ENCODE peak calls at places on chromosome 22, in five cellular contexts. J, O, I, T and U are unnamed samples. For H3K4me1, the result is how much of the 10 kb centered on the place peaks cover.

GRCh38 chr22:38549106-38549884 is 20.7 kb downstream of the DMC1 start:
- DNase-seq in O (no peak), T (no peak), J (peak), I (no peak), U (no peak)

GRCh38 chr22:36317658-36318271 is 64.8 kb downstream of the APOL1 start:
- DNase-seq in T (no peak), I (no peak), J (no peak), O (no peak), U (no peak)

GRCh38 chr22:32637951-32638350 is 163.3 kb downstream of the FBXO7 start:
- DNase-seq in T (no peak), I (no peak), O (no peak), J (no peak), U (no peak)

GRCh38 chr22:21917206-21917958 is 35.3 kb downstream of the PPM1F start:
- DNase-seq in O (peak), J (no peak), T (peak), I (peak), U (no peak)

GRCh38 chr22:43101306-43101705 is 9.2 kb upstream of the BIK start:
- DNase-seq in J (no peak), I (no peak), T (peak), O (no peak), U (no peak)

GRCh38 chr22:32764330-32765116 is 37.0 kb upstream of the TIMP3 start:
- DNase-seq in J (no peak), I (peak), T (peak), O (peak), U (peak)

GRCh38 chr22:37996515-37997246 is 12.3 kb upstream of the SOX10 start:
- DNase-seq in O (no peak), J (no peak), T (no peak), I (no peak), U (no peak)

GRCh38 chr22:44786610-44787009 is 34.2 kb downstream of the ARHGAP8 start:
- DNase-seq in T (no peak), O (no peak), I (no peak), J (no peak), U (no peak)

GRCh38 chr22:38923463-38924196 is 33.8 kb upstream of the APOBEC3A start:
- DNase-seq in J (peak), O (peak), T (peak), I (peak), U (peak)

GRCh38 chr22:36194971-36195370 is 6.6 kb downstream of the APOL4 start:
- DNase-seq in T (peak), O (peak), I (peak), J (peak), U (peak)

GRCh38 chr22:39999144-39999757 is 4.5 kb downstream of the FAM83F start:
- DNase-seq in T (no peak), O (peak), I (peak), J (no peak), U (no peak)
- TF ChIP-seq CTCF in T (no peak), O (no peak), I (peak), J (no peak), U (no peak)

DNA sequence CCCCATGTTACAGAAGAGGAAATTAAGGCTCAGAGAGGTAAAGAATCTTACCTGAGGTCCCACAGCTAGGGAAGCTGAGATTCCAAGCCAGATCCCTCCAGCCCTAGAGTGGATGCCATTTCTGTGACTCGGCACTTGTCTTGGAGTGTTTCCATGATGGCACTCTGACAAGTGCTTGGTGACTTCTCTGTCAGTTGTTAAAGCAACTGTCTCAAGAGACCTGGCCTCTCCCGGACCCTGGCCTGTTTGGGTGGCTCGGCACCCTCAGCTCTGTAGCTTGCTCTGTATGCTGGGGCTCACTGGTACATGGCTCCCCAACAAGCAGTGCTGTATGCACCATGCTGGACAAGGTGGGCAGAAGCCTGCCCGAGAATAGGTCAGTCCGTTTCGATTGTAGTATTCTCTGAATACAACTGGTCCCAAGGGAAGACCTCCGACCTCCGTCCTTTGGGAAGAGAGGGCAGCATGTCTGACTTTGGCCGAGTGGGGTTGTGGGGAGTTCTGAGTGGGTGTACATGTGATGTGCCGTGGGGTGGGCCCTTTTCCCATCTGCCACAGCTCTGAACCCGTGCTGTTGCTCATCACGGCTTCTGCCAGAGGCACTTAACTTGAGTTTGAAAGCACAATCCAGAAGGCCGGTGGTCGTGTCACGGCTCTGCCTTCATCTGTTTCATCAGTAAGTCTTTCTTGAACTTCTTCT is 12.4 kb downstream of the ACO2 start:
- DNase-seq in O (no peak), J (peak), T (peak), I (peak), U (peak)
- H3K4me1 ChIP-seq in O (under half), J (under half), T (under half), I (under half), U (under half)

GRCh38 chr22:25419247-25420113 is 145.0 kb upstream of the GRK3 start:
- DNase-seq in O (no peak), I (no peak), T (peak), J (no peak), U (peak)

GRCh38 chr22:25417792-25418191 is 146.7 kb upstream of the GRK3 start:
- DNase-seq in O (no peak), I (no peak), T (no peak), J (no peak), U (no peak)

GRCh38 chr22:25420925-25421904 is 143.3 kb upstream of the GRK3 start:
- DNase-seq in I (no peak), O (no peak), J (no peak), T (no peak), U (no peak)

DNA sequence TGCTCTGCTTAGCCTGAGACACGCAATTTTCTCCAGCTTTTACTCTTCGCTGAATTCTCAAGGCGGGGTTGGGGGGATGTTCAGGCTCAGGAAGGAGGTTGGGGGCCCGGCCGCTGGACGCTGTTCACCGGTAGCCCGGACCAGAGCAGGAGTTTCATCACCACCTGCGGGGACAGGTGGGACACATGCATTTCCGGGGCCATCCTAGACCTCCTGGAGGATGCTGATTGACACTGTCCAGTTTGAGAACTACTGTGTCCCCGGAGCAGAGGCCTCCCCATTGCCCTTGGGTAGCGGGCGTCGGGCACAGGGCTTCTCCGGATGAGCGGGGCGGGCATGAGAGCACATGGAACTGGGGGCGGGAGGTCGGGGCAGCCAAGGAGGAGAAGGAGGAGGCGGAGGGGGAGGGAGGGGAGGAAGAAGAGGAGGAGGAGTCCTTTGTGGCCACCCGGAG is 144.0 kb upstream of the GRK3 start:
- DNase-seq in I (no peak), T (no peak), J (no peak), O (no peak), U (no peak)
- H3K4me3 ChIP-seq in I (no peak), T (peak), J (no peak), O (no peak), U (no peak)

DNA sequence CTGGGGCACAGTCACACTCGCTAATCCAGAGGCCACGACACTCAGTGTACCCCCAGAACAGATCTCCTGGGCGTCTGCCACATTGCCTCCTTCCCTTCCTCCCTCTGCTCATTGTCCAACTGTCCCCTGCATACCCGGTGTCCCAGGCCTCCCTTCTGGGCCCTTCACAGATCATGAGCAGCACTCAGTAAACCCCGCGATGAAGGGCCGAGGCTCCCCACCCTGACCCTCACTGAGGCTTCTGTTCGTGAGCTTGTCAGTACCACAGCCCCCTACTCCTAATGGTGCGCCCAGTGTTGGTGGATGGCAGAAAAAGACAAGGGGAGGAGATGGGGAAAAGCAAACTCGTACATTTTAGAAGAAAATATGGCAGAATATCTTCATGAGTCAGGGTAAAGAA is 12.6 kb downstream of the RSPH14 start:
- DNase-seq in T (no peak), I (no peak), J (no peak), O (no peak), U (no peak)
- TF ChIP-seq CTCF in T (no peak), I (no peak), J (no peak), O (no peak), U (no peak)

GRCh38 chr22:30321461-30321860 is 5.3 kb downstream of the TBC1D10A start:
- DNase-seq in T (no peak), I (no peak), J (no peak), O (no peak), U (no peak)
- H3K4me1 ChIP-seq in T (under half), I (under half), J (under half), O (half or more), U (under half)

GRCh38 chr22:50676661-50677492 is 4.3 kb downstream of the SHANK3 start:
- DNase-seq in O (no peak), T (no peak), J (no peak), I (no peak), U (no peak)

GRCh38 chr22:50674606-50675552 is 2.3 kb downstream of the SHANK3 start:
- DNase-seq in O (peak), J (peak), T (no peak), I (no peak), U (peak)

GRCh38 chr22:50674127-50674493 is 1.5 kb downstream of the SHANK3 start:
- DNase-seq in J (no peak), T (no peak), I (no peak), O (no peak), U (no peak)

GRCh38 chr22:50676211-50676636 is 3.6 kb downstream of the SHANK3 start:
- DNase-seq in T (no peak), O (no peak), I (no peak), J (no peak), U (no peak)

GRCh38 chr22:50675553-50676199 is 3.1 kb downstream of the SHANK3 start:
- DNase-seq in O (no peak), T (no peak), I (no peak), J (no peak), U (no peak)
- H3K4me3 ChIP-seq in O (no peak), T (peak), I (peak), J (peak), U (peak)

DNA sequence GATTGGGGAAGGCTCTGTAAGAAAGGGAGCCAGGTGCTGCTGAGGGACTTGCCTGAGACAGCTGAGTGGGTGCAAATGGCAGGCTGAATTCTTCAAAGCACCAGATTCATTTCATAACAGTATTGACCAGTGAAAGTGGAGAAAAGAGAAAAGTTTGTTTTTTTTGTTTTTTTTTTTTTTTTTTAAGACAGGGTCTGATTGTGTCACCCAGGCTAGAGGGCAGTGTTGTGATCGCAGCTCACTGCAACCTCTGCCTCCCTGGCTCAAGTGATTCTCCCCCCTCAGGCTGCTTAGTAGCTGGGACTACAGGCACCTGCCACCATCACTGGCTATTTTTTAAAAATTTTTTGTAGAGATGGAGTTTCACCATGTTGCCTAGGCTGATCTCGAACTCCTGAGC is 494.0 kb downstream of the MIAT start:
- DNase-seq in J (no peak), I (no peak), O (no peak), T (no peak), U (no peak)
- TF ChIP-seq CTCF in J (no peak), I (no peak), O (no peak), T (no peak), U (no peak)